ENCODE peak calls at places on chromosomes 7 and 10, in six cellular contexts. Q, B, Z, S, O and P are unnamed samples.

GRCh38 chr10:101397140-101397539 is 43.2 kb downstream of the BTRC start:
- DNase-seq in Q (no peak), B (no peak), Z (no peak), S (no peak), O (peak; percentile 90), P (peak; percentile 62)

GRCh38 chr10:97411411-97411810 is 10.3 kb upstream of the RRP12 start:
- DNase-seq in Q (no peak), B (no peak), Z (no peak), S (peak; percentile 28), O (peak; percentile 54), P (no peak)

GRCh38 chr7:131400833-131401593 is 73.3 kb downstream of the MKLN1 start:
- DNase-seq in Q (no peak), B (no peak), Z (no peak), S (no peak), O (peak; percentile 64), P (peak; percentile 31)

GRCh38 chr7:47352394-47352968 is 229.4 kb downstream of the TNS3 start:
- DNase-seq in Q (no peak), B (no peak), Z (peak; percentile 63), S (no peak), O (no peak), P (no peak)

GRCh38 chr7:6375346-6376101 is 72.2 kb downstream of the DAGLB start:
- DNase-seq in Q (no peak), B (no peak), Z (peak; percentile 77), S (no peak), O (peak; percentile 49), P (peak; percentile 26)

GRCh38 chr7:72336382-72336886 is 75.7 kb downstream of the CALN1 start:
- DNase-seq in Q (peak; percentile 71), B (no peak), Z (no peak), S (no peak), O (no peak), P (no peak)

GRCh38 chr7:26583094-26583493 is 281.3 kb downstream of the SKAP2 start:
- DNase-seq in Q (no peak), B (no peak), Z (no peak), S (peak; percentile 18), O (no peak), P (no peak)

GRCh38 chr7:80596933-80597517 is 41.4 kb upstream of the CD36 start:
- DNase-seq in Q (no peak), B (no peak), Z (no peak), S (no peak), O (no peak), P (no peak)

GRCh38 chr10:14815681-14816080 is 22.2 kb downstream of the CDNF start:
- DNase-seq in Q (no peak), B (no peak), Z (no peak), S (no peak), O (peak; percentile 7), P (peak; percentile 11)

GRCh38 chr7:70271617-70272081 is 673.4 kb downstream of the AUTS2 start:
- DNase-seq in Q (no peak), B (no peak), Z (no peak), S (no peak), O (no peak), P (peak; percentile 36)

GRCh38 chr10:11797281-11797680 is 25.9 kb upstream of the PROSER2 start:
- DNase-seq in Q (no peak), B (no peak), Z (no peak), S (no peak), O (no peak), P (no peak)

GRCh38 chr10:130301026-130301892 is 165.1 kb downstream of the GLRX3 start:
- DNase-seq in Q (peak; percentile 91), B (peak; percentile 51), Z (peak; percentile 94), S (peak; percentile 25), O (peak; percentile 89), P (peak; percentile 76)

DNA sequence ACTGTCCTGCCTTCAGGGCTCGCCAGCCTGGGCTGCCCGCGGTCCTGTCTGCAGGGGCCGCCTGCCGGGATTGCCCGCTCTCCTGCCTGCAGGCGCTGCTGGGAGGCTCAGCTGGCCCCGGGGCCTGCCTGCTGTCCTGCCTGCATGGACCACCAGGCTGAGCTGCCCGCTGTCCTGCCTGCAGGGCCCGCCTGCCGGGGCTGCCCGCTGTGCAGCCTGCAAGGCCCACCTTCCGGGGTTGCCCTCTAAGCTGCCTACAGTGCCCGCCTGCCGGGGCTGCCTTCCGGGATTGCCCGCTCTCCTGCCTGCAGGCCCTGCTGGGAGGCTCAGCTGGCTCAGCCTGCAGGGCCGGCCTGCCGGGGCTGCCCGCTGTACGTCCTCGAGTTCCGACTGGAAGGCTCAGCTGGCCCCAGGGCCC is 164.4 kb downstream of the GLRX3 start:
- DNase-seq in Q (peak; percentile 84), B (no peak), Z (peak; percentile 91), S (no peak), O (peak; percentile 68), P (peak; percentile 48)
- H3K4me3 ChIP-seq in Q (peak overlapping the region; percentile 41), B (peak overlapping the region; percentile 45), Z (peak overlapping the region; percentile 49), S (peak overlapping the region; percentile 44), O (peak overlapping the region; percentile 70), P (peak overlapping the region; percentile 61)

GRCh38 chr10:117533507-117534281 is 8.9 kb upstream of the EMX2 start:
- DNase-seq in Q (no peak), B (no peak), Z (no peak), S (no peak), O (no peak), P (no peak)

GRCh38 chr10:117532003-117532385 is 10.6 kb upstream of the EMX2 start:
- DNase-seq in Q (no peak), B (no peak), Z (no peak), S (no peak), O (no peak), P (no peak)

GRCh38 chr10:117530791-117531190 is 11.8 kb upstream of the EMX2 start:
- DNase-seq in Q (no peak), B (no peak), Z (no peak), S (no peak), O (no peak), P (peak; percentile 85)

GRCh38 chr10:117532451-117533107 is 10.0 kb upstream of the EMX2 start:
- DNase-seq in Q (no peak), B (no peak), Z (no peak), S (no peak), O (no peak), P (no peak)

DNA sequence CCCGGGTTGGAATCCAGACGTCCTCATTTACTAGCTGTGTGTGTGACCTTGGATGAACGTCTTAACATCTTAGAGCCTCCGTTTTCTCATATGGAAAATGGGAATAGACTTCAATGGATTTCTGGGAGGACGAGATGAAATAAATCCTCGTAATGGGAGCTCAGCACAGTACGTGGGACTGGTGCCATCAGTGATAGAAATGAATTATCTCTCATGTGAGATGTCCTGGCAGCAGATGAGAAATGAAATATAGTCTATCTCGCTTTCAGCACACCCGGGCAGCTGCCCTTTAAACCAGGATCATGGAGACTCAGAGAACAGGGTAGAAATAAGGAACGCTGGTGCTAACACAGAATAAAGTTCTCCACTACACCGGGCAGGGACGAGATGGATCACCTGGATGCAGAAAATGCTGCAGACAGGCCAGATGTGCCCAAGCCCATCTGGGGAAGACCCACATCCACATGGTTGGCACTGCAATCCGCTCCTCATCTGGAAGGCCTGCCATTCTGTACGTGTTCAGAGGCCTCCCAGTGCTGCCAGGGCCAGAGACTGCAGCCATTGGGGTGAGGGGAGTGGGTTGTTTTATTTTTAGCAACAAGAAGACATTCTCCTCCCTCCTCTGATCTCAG is 11.1 kb upstream of the EMX2 start:
- DNase-seq in Q (no peak), B (no peak), Z (no peak), S (no peak), O (no peak), P (no peak)
- H3K4me3 ChIP-seq in Q (no peak overlapping the region), B (no peak overlapping the region), Z (no peak overlapping the region), S (no peak overlapping the region), O (no peak overlapping the region), P (peak overlapping the region; percentile 63)

DNA sequence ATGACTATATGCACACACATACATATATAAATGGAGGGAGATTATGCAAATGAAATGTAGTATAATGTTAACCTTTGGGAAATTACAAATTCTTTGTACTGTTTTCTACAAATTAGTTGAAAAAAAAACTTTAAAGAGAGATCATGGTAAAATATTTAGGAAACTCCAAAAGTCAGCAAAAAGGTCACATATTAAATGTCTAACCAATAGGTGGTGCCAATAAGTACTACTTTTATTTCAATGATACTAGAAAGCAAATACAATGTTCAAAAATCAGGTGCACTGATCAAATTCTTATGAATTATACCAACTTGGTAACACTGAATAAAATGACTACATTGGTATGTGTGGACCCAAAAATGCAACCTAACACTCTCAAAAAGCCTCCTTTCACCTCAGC is 276.9 kb downstream of the DOCK4 start:
- DNase-seq in Q (no peak), B (no peak), Z (no peak), S (no peak), O (no peak), P (no peak)
- H3K4me3 ChIP-seq in Q (no peak overlapping the region), B (no peak overlapping the region), Z (no peak overlapping the region), S (no peak overlapping the region), O (no peak overlapping the region), P (no peak overlapping the region)

DNA sequence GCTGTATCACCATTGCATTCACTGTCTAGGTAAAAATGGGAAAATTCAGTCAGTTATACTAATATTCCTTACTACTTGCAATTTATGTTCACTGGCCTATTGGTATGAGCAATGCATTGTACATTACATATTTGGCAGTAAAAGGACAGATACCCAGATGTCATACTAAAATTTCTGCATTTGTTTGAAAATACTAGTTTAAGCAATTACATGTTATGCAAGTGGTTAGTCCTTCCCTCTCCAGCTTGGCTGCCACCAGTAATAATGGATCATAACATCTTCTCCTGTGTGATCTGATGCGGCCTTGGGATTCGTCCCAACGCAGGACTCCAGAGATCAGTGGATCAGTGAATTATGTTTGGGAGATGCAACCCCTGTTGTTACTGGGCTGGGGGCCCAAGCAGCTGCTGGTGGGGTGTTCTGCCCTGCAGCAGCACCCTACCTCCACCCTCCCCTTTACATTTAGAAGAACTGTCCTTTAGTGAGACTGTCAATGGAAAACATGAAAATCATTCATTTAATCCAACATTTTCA is 11.2 kb upstream of the PDK4 start:
- DNase-seq in Q (peak; percentile 37), B (peak; percentile 27), Z (no peak), S (no peak), O (no peak), P (peak; percentile 48)
- H3K4me3 ChIP-seq in Q (no peak overlapping the region), B (no peak overlapping the region), Z (no peak overlapping the region), S (no peak overlapping the region), O (no peak overlapping the region), P (no peak overlapping the region)

DNA sequence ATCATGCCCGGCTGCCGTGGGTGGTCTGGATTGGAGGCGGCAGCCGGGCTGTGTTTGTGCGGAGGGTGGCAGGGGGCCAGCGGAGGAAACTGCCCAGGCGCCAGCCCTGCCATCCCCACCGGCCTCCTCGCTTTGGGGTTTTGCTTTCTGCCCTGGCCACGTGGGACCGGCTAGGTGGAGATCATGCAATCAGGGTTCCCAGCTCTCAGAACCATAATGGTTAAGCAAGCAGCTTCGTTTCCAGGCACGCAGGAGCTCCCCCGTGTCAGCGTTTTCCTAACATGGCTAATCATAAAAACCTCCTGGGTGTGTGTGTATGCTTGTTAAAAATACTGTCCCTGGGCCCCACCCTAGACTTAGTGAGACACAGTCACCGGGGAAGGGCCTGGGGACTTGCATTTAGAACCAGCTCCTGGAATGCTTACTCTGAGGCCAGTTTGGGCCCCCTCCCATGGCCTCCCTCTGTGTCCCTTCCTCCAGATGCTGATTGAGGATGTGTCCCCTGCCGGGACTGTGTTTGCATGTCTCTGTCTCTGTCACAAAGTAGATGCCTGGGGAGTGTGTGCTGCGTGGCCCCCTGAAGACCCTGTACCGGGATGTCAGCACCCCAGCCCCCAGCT is 119.3 kb downstream of the CUX1 start:
- DNase-seq in Q (no peak), B (peak; percentile 77), Z (peak; percentile 64), S (peak; percentile 64), O (peak; percentile 52), P (peak; percentile 59)
- H3K4me3 ChIP-seq in Q (no peak overlapping the region), B (no peak overlapping the region), Z (peak overlapping the region; percentile 13), S (no peak overlapping the region), O (no peak overlapping the region), P (peak overlapping the region; percentile 41)